ENCODE peak calls at places on chromosomes 12 and 14, in four cellular contexts. K, H, O and S are unnamed samples.

GRCh38 chr12:7128681-7129593 is at the start of gene RBP5:
- DNase-seq in O (peak), H (no peak), K (no peak), S (no peak)

GRCh38 chr12:64010069-64010686 is 165.7 kb downstream of the SRGAP1 start:
- DNase-seq in K (no peak), O (no peak), H (peak), S (no peak)

GRCh38 chr14:56119221-56119967 is 1.2 kb downstream of the PELI2 start:
- DNase-seq in H (no peak), O (no peak), K (peak), S (peak)

GRCh38 chr12:66548338-66549049 is 130.4 kb downstream of the GRIP1 start:
- DNase-seq in K (no peak), H (no peak), O (no peak), S (no peak)

GRCh38 chr12:116885496-116885895 is 4.3 kb upstream of the HRK start:
- DNase-seq in H (no peak), K (no peak), O (no peak), S (no peak)

GRCh38 chr14:95323917-95324316 is 4.2 kb upstream of the CLMN start:
- DNase-seq in H (no peak), K (no peak), O (no peak), S (no peak)

GRCh38 chr14:89178802-89179201 is 238.2 kb downstream of the FOXN3 start:
- DNase-seq in K (no peak), O (no peak), H (no peak), S (no peak)

GRCh38 chr12:6116481-6117021 is 7.9 kb downstream of the VWF start:
- DNase-seq in K (no peak), H (peak), O (no peak), S (peak)

GRCh38 chr12:122946690-122947271 is 19.5 kb downstream of the ABCB9 start:
- DNase-seq in H (peak), O (peak), K (peak), S (peak)

GRCh38 chr14:99388286-99388685 is 92.4 kb downstream of the SETD3 start:
- DNase-seq in O (no peak), H (no peak), K (no peak), S (no peak)

GRCh38 chr14:104179564-104180129 is 41.3 kb downstream of the KIF26A start:
- DNase-seq in K (no peak), H (no peak), O (no peak), S (no peak)

GRCh38 chr12:111605931-111606625 is 7.0 kb upstream of the ATXN2 start:
- DNase-seq in H (no peak), K (no peak), O (no peak), S (no peak)

GRCh38 chr14:46788994-46789393 is 137.4 kb upstream of the RPL10L start:
- DNase-seq in H (no peak), K (no peak), O (no peak), S (no peak)

GRCh38 chr12:130838284-130838950 is 633 bp downstream of the STX2 start:
- DNase-seq in O (peak), H (peak), K (peak), S (peak)

GRCh38 chr14:58944226-58944769 is 244.2 kb upstream of the DAAM1 start:
- DNase-seq in H (no peak), O (no peak), K (no peak), S (no peak)

GRCh38 chr14:52759145-52759544 is 29.2 kb downstream of the STYX start:
- DNase-seq in K (no peak), H (no peak), O (no peak), S (no peak)

GRCh38 chr14:23362200-23362599 is 2.8 kb downstream of the EFS start:
- DNase-seq in H (peak), K (no peak), O (no peak), S (no peak)

GRCh38 chr12:132610051-132610759 is at the start of gene LRCOL1:
- DNase-seq in H (no peak), K (no peak), O (no peak), S (peak)

GRCh38 chr12:26723379-26724308 is 109.3 kb downstream of the ITPR2 start:
- DNase-seq in K (no peak), H (no peak), O (no peak), S (peak)

GRCh38 chr12:50089730-50090129 is 4.6 kb downstream of the SMARCD1 start:
- DNase-seq in K (no peak), O (no peak), H (no peak), S (no peak)

GRCh38 chr12:109734219-109735000 is 20.8 kb downstream of the FAM222A start:
- DNase-seq in O (no peak), K (no peak), H (no peak), S (no peak)

GRCh38 chr12:79001404-79001803 is 136.8 kb downstream of the SYT1 start:
- DNase-seq in K (no peak), H (no peak), O (no peak), S (no peak)

GRCh38 chr12:12983420-12984035 is 16.5 kb downstream of the HEBP1 start:
- DNase-seq in O (peak), K (peak), H (peak), S (peak)

GRCh38 chr12:133217219-133217618 is 18.5 kb downstream of the ANHX start:
- DNase-seq in H (no peak), O (no peak), K (no peak), S (no peak)

GRCh38 chr14:100554082-100554677 is 33.0 kb downstream of the BEGAIN start:
- DNase-seq in H (no peak), O (peak), K (no peak), S (no peak)

GRCh38 chr12:87216436-87216835 is 812.8 kb downstream of the C12orf50 start:
- DNase-seq in O (no peak), H (no peak), K (no peak), S (no peak)

GRCh38 chr12:52876371-52876770 is 27.6 kb upstream of the KRT78 start:
- DNase-seq in K (no peak), O (no peak), H (no peak), S (no peak)

GRCh38 chr12:41286426-41286825 is 98.3 kb downstream of the PDZRN4 start:
- DNase-seq in O (no peak), H (peak), K (no peak), S (no peak)

GRCh38 chr12:95416111-95416636 is 57.8 kb upstream of the METAP2 start:
- DNase-seq in O (no peak), H (no peak), K (no peak), S (no peak)

GRCh38 chr14:85024931-85025330 is 505.0 kb upstream of the FLRT2 start:
- DNase-seq in O (no peak), K (no peak), H (no peak), S (no peak)

GRCh38 chr12:98151105-98151504 is 364.3 kb upstream of the TMPO start:
- DNase-seq in H (no peak), O (no peak), K (no peak), S (no peak)

GRCh38 chr14:26531894-26532293 is 65.9 kb downstream of the NOVA1 start:
- DNase-seq in K (peak), O (no peak), H (peak), S (no peak)

GRCh38 chr14:52895000-52895399 is 55.9 kb downstream of the FERMT2 start:
- DNase-seq in O (no peak), K (no peak), H (no peak), S (no peak)

DNA sequence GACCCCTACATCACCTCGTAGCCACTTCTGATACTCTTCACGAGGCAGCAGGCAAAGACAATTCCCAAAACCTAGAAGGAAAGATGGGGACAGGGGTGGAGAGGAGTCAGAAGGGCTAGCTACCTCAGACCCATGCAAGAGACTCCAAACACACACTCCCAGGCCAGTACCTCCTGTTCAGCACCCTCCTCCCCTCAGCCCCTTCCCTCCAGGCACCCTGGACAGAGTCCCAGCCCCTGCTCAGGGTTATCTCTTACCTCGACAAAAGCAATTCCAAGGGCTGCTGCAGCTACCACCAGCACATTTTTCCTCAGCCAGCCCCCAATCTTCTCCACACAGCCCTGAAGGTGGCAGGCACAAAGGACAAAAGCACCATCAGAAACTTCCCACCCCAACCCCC is 3.3 kb downstream of the CD63 start:
- DNase-seq in H (no peak), O (no peak), K (no peak), S (no peak)
- TF ChIP-seq MYC in H (no peak), O (no peak), K (no peak), S (no peak)

GRCh38 chr12:96420255-96420930 is 20.2 kb upstream of the CDK17 start:
- DNase-seq in K (no peak), O (no peak), H (no peak), S (peak)
- TF ChIP-seq JUN in K (no peak), O (no peak), H (no peak), S (peak)

DNA sequence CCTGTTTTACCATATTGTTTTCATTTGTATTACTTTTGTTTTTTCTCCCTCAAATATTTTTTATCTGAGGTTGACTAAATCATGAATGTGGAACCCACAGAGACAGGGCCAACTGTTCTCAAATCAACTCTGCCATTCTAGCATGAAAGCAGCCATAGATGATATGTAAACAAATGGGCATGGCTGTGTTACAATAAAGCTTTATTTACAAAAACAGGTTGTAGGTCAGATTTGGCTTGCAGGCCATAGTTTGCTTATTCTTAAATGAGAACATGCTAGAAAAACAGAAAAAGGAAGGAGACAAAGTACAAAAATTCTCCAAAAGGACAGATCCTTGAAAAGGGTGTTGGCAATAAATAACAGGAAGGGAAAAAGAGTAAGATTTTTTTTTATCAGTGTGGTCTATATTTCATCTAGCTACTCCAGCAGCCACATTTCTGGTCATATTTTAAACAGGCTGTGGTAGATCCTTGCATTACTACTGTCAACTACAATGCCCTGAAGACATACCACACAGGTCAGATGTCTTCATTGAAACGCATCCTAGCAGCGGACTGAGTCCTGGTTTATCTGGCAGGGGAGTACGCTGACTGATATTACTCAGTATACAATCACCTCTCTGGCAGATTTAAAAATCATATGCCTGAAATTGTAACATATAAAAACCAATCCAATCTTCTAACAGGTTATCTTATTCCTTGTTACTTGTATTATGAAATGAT is 42.9 kb downstream of the SPPL3 start:
- DNase-seq in O (no peak), K (no peak), H (no peak), S (no peak)
- TF ChIP-seq POLR2A in O (no peak), K (no peak), H (no peak), S (no peak)

DNA sequence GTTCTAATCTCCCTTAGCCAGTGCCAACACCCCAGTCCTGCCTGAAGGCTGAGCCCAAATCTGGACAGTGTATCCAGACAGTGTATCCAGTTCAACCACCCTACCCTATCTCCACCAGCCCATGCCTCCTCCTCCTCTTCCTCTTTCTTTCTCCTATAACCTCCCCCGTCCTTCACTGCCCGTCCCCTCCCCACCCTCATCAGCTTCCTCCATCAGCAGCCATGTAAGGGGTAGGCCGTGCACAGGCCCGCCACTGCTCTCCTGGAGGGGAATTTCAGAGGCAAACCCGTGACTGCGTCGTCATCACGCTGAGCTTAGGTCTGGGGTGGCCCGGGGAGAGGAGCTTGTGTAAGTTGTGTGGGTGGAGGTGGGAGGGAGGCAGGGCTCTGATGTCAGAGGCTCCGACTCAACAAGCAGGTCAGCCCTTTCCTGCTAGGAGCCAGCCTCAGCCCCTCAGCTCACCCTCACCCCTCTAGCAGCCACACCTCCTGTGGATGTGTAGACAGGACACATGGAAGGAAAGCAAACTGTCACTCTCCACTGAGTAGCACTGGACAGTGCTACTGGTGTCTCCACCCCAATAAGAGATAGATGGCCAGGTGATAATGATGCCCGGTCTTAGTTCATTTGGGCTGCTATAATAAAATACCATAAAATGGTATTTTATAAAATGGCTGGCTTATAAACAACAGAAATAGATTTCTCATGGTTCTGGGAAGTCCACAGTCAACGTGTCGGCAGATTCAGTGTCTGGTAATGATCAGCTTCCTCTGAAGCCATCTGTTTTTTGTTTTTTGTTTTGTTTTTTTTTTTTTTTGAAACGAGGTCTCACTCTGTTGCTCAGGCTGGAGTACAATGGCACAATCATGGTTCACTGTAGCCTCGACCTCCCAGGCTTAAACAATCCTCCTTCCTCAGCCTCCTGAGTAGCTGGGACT is 50.4 kb downstream of the IRF2BPL start:
- DNase-seq in K (no peak), O (peak), H (peak), S (no peak)
- TF ChIP-seq MYC in K (no peak), O (peak), H (no peak), S (no peak)